ENCODE peak calls at places on chromosome 16, in four cellular contexts. One of them, this sample, is unnamed. For H3K9me3, the result is how much of the 10 kb centered on the place peaks cover.

GRCh38 chr16:30084816-30085159 is 6.9 kb downstream of the TBX6 start:
- DNase-seq in WERI-Rb-1: no peak
- DNase-seq in psoas muscle: peak
- DNase-seq in esophagus squamous epithelium: no peak
- DNase-seq in this sample: no peak

GRCh38 chr16:84933774-84934571 is 77.4 kb downstream of the ZDHHC7 start:
- DNase-seq in WERI-Rb-1: no peak
- DNase-seq in psoas muscle: peak
- DNase-seq in esophagus squamous epithelium: no peak
- DNase-seq in this sample: no peak

GRCh38 chr16:85602831-85603755 is 10.0 kb upstream of the GSE1 start:
- DNase-seq in WERI-Rb-1: no peak
- DNase-seq in psoas muscle: no peak
- DNase-seq in esophagus squamous epithelium: no peak
- DNase-seq in this sample: no peak

GRCh38 chr16:29744541-29745101 is 1.2 kb downstream of the C16orf54 start:
- DNase-seq in WERI-Rb-1: no peak
- DNase-seq in psoas muscle: no peak
- DNase-seq in esophagus squamous epithelium: no peak
- DNase-seq in this sample: no peak

GRCh38 chr16:64948056-64948455 is 173.8 kb downstream of the CDH11 start:
- DNase-seq in WERI-Rb-1: no peak
- DNase-seq in psoas muscle: no peak
- DNase-seq in esophagus squamous epithelium: no peak
- DNase-seq in this sample: no peak

GRCh38 chr16:85168732-85169256 is 56.5 kb upstream of the CIBAR2 start:
- DNase-seq in WERI-Rb-1: no peak
- DNase-seq in psoas muscle: peak
- DNase-seq in esophagus squamous epithelium: no peak
- DNase-seq in this sample: no peak

GRCh38 chr16:85664580-85665372 is 24.0 kb downstream of the GINS2 start:
- DNase-seq in WERI-Rb-1: no peak
- DNase-seq in psoas muscle: no peak
- DNase-seq in esophagus squamous epithelium: no peak
- DNase-seq in this sample: no peak

GRCh38 chr16:78034530-78034929 is 12.2 kb downstream of the CLEC3A start:
- DNase-seq in WERI-Rb-1: no peak
- DNase-seq in psoas muscle: no peak
- DNase-seq in esophagus squamous epithelium: no peak
- DNase-seq in this sample: no peak

GRCh38 chr16:56013962-56014552 is 138.9 kb upstream of the CES5A start:
- DNase-seq in WERI-Rb-1: peak
- DNase-seq in psoas muscle: peak
- DNase-seq in esophagus squamous epithelium: no peak
- DNase-seq in this sample: peak

GRCh38 chr16:55559233-55559632 is 7.3 kb upstream of the CAPNS2 start:
- DNase-seq in WERI-Rb-1: no peak
- DNase-seq in psoas muscle: no peak
- DNase-seq in esophagus squamous epithelium: no peak
- DNase-seq in this sample: no peak

GRCh38 chr16:83137326-83137770 is 510.6 kb downstream of the CDH13 start:
- DNase-seq in WERI-Rb-1: no peak
- DNase-seq in psoas muscle: no peak
- DNase-seq in esophagus squamous epithelium: no peak
- DNase-seq in this sample: no peak

GRCh38 chr16:88798772-88799455 is 4.7 kb upstream of the CDT1 start:
- DNase-seq in WERI-Rb-1: no peak
- DNase-seq in psoas muscle: no peak
- DNase-seq in esophagus squamous epithelium: no peak
- DNase-seq in this sample: no peak

GRCh38 chr16:15874745-15875314 is 13.6 kb downstream of the CEP20 start:
- DNase-seq in WERI-Rb-1: peak
- DNase-seq in psoas muscle: peak
- DNase-seq in esophagus squamous epithelium: no peak
- DNase-seq in this sample: peak
- H3K9me3 ChIP-seq in WERI-Rb-1: under half
- H3K9me3 ChIP-seq in psoas muscle: under half
- H3K9me3 ChIP-seq in esophagus squamous epithelium: under half
- H3K9me3 ChIP-seq in this sample: under half

GRCh38 chr16:35664091-35664693 is 2204.8 kb downstream of the TP53TG3F start:
- DNase-seq in WERI-Rb-1: no peak
- DNase-seq in psoas muscle: no peak
- DNase-seq in esophagus squamous epithelium: no peak
- DNase-seq in this sample: no peak
- H3K9me3 ChIP-seq in WERI-Rb-1: under half
- H3K9me3 ChIP-seq in psoas muscle: under half
- H3K9me3 ChIP-seq in esophagus squamous epithelium: under half
- H3K9me3 ChIP-seq in this sample: under half

GRCh38 chr16:46466239-46466638 is 154.9 kb downstream of the SHCBP1 start:
- DNase-seq in WERI-Rb-1: no peak
- DNase-seq in psoas muscle: no peak
- DNase-seq in esophagus squamous epithelium: no peak
- DNase-seq in this sample: no peak
- H3K9me3 ChIP-seq in WERI-Rb-1: under half
- H3K9me3 ChIP-seq in psoas muscle: under half
- H3K9me3 ChIP-seq in esophagus squamous epithelium: under half
- H3K9me3 ChIP-seq in this sample: under half

DNA sequence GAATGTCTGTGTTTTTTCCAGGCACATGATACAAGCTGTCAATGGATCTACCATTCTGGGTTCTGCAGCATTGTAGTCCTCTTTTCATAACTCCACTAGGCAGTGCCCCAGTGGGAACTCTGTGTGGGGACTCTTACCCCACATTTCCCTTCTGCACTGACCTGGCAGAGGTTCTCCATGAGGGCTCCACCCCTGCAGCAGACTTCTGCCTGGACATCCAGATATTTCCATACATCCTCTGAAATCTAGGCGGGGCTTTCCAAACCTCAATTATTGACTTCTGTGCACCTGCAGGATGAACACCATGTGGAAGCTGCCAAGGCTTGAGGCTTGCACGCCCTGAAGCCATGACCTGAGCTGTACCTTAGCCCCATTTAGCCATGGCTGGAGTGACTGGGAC is 56.0 kb downstream of the ACSM2A start:
- DNase-seq in WERI-Rb-1: no peak
- DNase-seq in psoas muscle: no peak
- DNase-seq in esophagus squamous epithelium: no peak
- DNase-seq in this sample: no peak
- H3K9me3 ChIP-seq in WERI-Rb-1: under half
- H3K9me3 ChIP-seq in psoas muscle: under half
- H3K9me3 ChIP-seq in esophagus squamous epithelium: under half
- H3K9me3 ChIP-seq in this sample: under half

DNA sequence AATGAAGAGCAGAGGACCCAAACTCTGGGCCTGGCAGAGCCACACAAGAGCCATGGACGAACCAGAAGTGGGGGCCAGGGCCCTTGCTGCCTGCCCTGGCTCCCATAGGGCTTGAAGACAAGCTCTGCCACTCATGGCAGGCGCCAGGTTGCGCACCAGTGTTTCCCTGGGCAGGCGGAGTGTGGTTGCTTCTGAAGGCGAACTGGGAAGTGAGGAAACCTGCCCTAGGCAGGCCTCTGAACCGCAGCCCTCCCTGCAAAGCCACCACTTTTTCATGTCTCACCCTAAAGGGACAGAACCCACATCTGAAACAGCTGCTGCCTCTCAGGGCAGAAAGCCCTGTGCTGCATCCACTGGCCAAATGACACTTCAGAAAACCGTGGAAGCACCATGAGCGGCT is 58.9 kb downstream of the PRMT7 start:
- DNase-seq in WERI-Rb-1: no peak
- DNase-seq in psoas muscle: no peak
- DNase-seq in esophagus squamous epithelium: no peak
- DNase-seq in this sample: no peak
- H3K9me3 ChIP-seq in WERI-Rb-1: under half
- H3K9me3 ChIP-seq in psoas muscle: under half
- H3K9me3 ChIP-seq in esophagus squamous epithelium: under half
- H3K9me3 ChIP-seq in this sample: under half

GRCh38 chr16:35636831-35637230 is 2177.4 kb downstream of the TP53TG3F start:
- DNase-seq in WERI-Rb-1: no peak
- DNase-seq in psoas muscle: no peak
- DNase-seq in esophagus squamous epithelium: no peak
- DNase-seq in this sample: no peak

GRCh38 chr16:35639233-35640205 is 2180.1 kb downstream of the TP53TG3F start:
- DNase-seq in WERI-Rb-1: no peak
- DNase-seq in psoas muscle: no peak
- DNase-seq in esophagus squamous epithelium: no peak
- DNase-seq in this sample: no peak

GRCh38 chr16:35637683-35638082 is 2178.3 kb downstream of the TP53TG3F start:
- DNase-seq in WERI-Rb-1: no peak
- DNase-seq in psoas muscle: no peak
- DNase-seq in esophagus squamous epithelium: no peak
- DNase-seq in this sample: no peak

GRCh38 chr16:35642322-35642835 is 2183.0 kb downstream of the TP53TG3F start:
- DNase-seq in WERI-Rb-1: no peak
- DNase-seq in psoas muscle: no peak
- DNase-seq in esophagus squamous epithelium: no peak
- DNase-seq in this sample: no peak
- H3K9me3 ChIP-seq in WERI-Rb-1: under half
- H3K9me3 ChIP-seq in psoas muscle: under half
- H3K9me3 ChIP-seq in esophagus squamous epithelium: under half
- H3K9me3 ChIP-seq in this sample: under half

GRCh38 chr16:35749253-35750141 is 2290.1 kb downstream of the TP53TG3F start:
- DNase-seq in WERI-Rb-1: no peak
- DNase-seq in psoas muscle: no peak
- DNase-seq in esophagus squamous epithelium: no peak
- DNase-seq in this sample: no peak
- H3K9me3 ChIP-seq in WERI-Rb-1: under half
- H3K9me3 ChIP-seq in psoas muscle: under half
- H3K9me3 ChIP-seq in esophagus squamous epithelium: under half
- H3K9me3 ChIP-seq in this sample: under half

GRCh38 chr16:19446886-19447285 is 29.2 kb downstream of the TMC5 start:
- DNase-seq in WERI-Rb-1: no peak
- DNase-seq in psoas muscle: no peak
- DNase-seq in esophagus squamous epithelium: no peak
- DNase-seq in this sample: no peak
- H3K9me3 ChIP-seq in WERI-Rb-1: under half
- H3K9me3 ChIP-seq in psoas muscle: under half
- H3K9me3 ChIP-seq in esophagus squamous epithelium: under half
- H3K9me3 ChIP-seq in this sample: under half

GRCh38 chr16:27547134-27547533 is 2.6 kb downstream of the GTF3C1 start:
- DNase-seq in WERI-Rb-1: no peak
- DNase-seq in psoas muscle: no peak
- DNase-seq in esophagus squamous epithelium: no peak
- DNase-seq in this sample: no peak
- H3K9me3 ChIP-seq in WERI-Rb-1: under half
- H3K9me3 ChIP-seq in psoas muscle: under half
- H3K9me3 ChIP-seq in esophagus squamous epithelium: under half
- H3K9me3 ChIP-seq in this sample: under half

DNA sequence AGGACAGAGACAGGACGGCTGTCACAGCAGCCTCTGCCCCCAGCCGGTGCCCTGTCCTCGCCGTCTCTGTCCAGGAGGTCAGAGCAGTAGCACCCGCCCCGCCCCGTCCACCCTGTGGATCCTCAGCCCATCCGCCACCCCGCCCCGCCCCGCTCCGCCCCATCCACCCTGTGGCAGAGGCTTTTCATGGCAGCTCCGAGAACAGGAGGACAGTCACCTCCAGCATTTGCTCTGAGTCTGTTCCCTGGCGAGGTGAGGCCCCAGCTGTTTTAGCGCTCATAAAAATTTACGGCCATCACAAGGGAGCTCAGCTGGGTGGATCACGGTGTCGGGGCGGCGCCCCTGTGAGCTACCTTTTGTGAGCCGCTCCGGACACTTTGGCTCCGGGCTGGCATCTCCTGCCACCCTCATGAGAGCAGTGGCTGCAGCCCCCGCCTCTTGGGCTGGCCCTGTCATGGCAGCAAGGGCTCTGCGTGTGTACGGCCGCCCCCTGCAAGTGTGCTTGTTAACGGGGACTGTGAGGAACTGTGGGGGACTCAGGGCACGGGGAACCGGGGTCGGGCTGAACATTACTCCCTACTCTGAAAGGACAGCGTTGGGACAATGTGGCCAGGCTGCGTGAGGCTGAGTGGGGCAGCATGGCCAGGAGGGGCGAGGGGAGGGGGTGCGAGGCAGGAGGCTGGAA is 32.3 kb upstream of the GNG13 start:
- DNase-seq in WERI-Rb-1: no peak
- DNase-seq in psoas muscle: no peak
- DNase-seq in esophagus squamous epithelium: no peak
- DNase-seq in this sample: no peak
- H3K9me3 ChIP-seq in WERI-Rb-1: under half
- H3K9me3 ChIP-seq in psoas muscle: under half
- H3K9me3 ChIP-seq in esophagus squamous epithelium: under half
- H3K9me3 ChIP-seq in this sample: under half